ENCODE peak calls at places on chromosomes 6 and 20, in nine cellular contexts. J is suprapubic skin; L is testis; T is MM.1S; O is OCI-LY7; S is adrenal gland; D is heart left ventricle; H is trophoblast cell; M is CD8-positive, alpha-beta memory T cell. W is an unnamed sample.

GRCh38 chr6:48986803-48987202 is 476.2 kb downstream of the MMUT start:
- DNase-seq in J (no peak), L (no peak), T (peak; percentile 39), O (no peak), S (no peak), D (no peak), H (no peak), M (no peak), W (no peak)

GRCh38 chr6:137236581-137237355 is 17.6 kb upstream of the IFNGR1 start:
- DNase-seq in J (no peak), L (no peak), T (no peak), O (no peak), S (no peak), D (no peak), H (peak; percentile 78), M (no peak), W (no peak)

GRCh38 chr20:3660262-3661059 is 2.7 kb downstream of the GFRA4 start:
- DNase-seq in J (peak; percentile 55), L (no peak), T (no peak), O (no peak), S (no peak), D (no peak), H (no peak), M (no peak), W (no peak)

GRCh38 chr20:10547276-10548114 is 112.4 kb downstream of the SLX4IP start:
- DNase-seq in J (no peak), L (no peak), T (no peak), O (no peak), S (no peak), D (no peak), H (peak; percentile 29), M (no peak), W (no peak)

GRCh38 chr6:75377386-75377785 is 92.8 kb upstream of the TMEM30A start:
- DNase-seq in J (no peak), L (no peak), T (no peak), O (no peak), S (no peak), D (no peak), H (no peak), M (no peak), W (no peak)

GRCh38 chr20:17883592-17884317 is 84.8 kb downstream of the SNX5 start:
- DNase-seq in J (peak; percentile 18), L (no peak), T (no peak), O (no peak), S (no peak), D (no peak), H (no peak), M (no peak), W (no peak)

GRCh38 chr6:79413562-79414002 is 123.6 kb downstream of the LCA5 start:
- DNase-seq in J (no peak), L (no peak), T (no peak), O (no peak), S (no peak), D (no peak), H (peak; percentile 88), M (no peak), W (no peak)

GRCh38 chr20:54129350-54129749 is 44.4 kb downstream of the CYP24A1 start:
- DNase-seq in J (no peak), L (no peak), T (no peak), O (no peak), S (no peak), D (no peak), H (no peak), M (no peak), W (no peak)

GRCh38 chr6:150267686-150268561 is 100.9 kb upstream of the IYD start:
- DNase-seq in J (no peak), L (no peak), T (no peak), O (no peak), S (no peak), D (no peak), H (no peak), M (no peak), W (no peak)

GRCh38 chr6:85640806-85641205 is 1.9 kb downstream of the SYNCRIP start:
- DNase-seq in J (no peak), L (no peak), T (no peak), O (no peak), S (no peak), D (no peak), H (no peak), M (no peak), W (no peak)

GRCh38 chr6:108944058-108944457 is 95.8 kb downstream of the ARMC2 start:
- DNase-seq in J (no peak), L (no peak), T (no peak), O (peak; percentile 31), S (no peak), D (no peak), H (no peak), M (no peak), W (no peak)

GRCh38 chr20:63652192-63652980 is 838 bp downstream of the STMN3 start:
- DNase-seq in J (no peak), L (no peak), T (no peak), O (no peak), S (peak; percentile 46), D (no peak), H (no peak), M (no peak), W (no peak)

GRCh38 chr20:41654292-41654691 is 36.1 kb upstream of the CHD6 start:
- DNase-seq in J (no peak), L (no peak), T (no peak), O (no peak), S (no peak), D (no peak), H (no peak), M (no peak), W (peak; percentile 58)

GRCh38 chr6:100203391-100203790 is 209.4 kb upstream of the MCHR2 start:
- DNase-seq in J (no peak), L (no peak), T (no peak), O (no peak), S (no peak), D (no peak), H (peak; percentile 67), M (no peak), W (no peak)

DNA sequence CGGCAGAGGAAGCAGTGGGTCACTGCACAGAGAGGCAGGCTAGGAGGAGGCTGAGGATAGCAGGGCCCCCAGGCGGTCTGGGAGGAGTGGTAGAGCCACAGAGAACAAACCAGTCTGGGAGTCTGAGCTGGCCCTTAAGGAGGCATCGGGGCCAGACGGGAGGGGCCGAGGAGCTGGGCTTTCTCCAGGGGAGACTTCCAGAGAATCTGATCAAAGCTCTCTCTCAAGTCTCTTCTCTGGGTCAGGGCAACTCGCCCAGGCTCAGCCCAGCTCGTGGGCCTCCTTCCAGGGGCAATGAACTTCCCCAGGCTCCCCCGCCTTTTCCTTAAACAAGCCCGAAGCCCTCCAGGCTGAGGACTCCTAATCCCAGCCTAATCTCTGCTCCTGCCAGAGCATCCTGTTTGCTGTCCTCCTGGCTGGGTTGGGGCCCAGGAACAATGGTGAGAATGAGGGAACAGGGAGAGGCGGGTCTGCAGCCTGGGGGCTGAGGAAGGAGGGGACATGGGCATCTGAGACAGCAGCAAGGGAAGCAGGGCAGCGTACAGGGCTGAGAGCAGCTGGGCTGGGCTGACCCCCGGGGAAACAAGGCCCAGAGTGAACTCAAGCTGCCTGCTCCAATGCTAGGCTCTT is 173.6 kb downstream of the ANKRD60 start:
- DNase-seq in J (peak; percentile 72), L (peak; percentile 46), T (no peak), O (no peak), S (no peak), D (peak; percentile 22), H (no peak), M (no peak), W (no peak)
- H3K27ac ChIP-seq in J (peak overlapping the region; percentile 66), L (peak overlapping the region; percentile 41), T (no peak overlapping the region), O (no peak overlapping the region), S (no peak overlapping the region), D (no peak overlapping the region), H (no peak overlapping the region), M (no peak overlapping the region), W (no peak overlapping the region)

GRCh38 chr6:140979642-140980091 is 1153.1 kb upstream of the GJE1 start:
- DNase-seq in J (no peak), L (peak; percentile 70), T (no peak), O (no peak), S (no peak), D (peak; percentile 13), H (peak; percentile 46), M (no peak), W (no peak)
- H3K27ac ChIP-seq in J (peak overlapping the region; percentile 74), L (peak overlapping the region; percentile 74), T (no peak overlapping the region), O (no peak overlapping the region), S (no peak overlapping the region), D (peak overlapping the region; percentile 51), H (peak overlapping the region; percentile 31), M (no peak overlapping the region), W (no peak overlapping the region)

GRCh38 chr6:21750479-21751018 is 157.0 kb downstream of the SOX4 start:
- DNase-seq in J (no peak), L (no peak), T (no peak), O (no peak), S (no peak), D (no peak), H (no peak), M (no peak), W (no peak)

GRCh38 chr6:21748343-21749063 is 155.0 kb downstream of the SOX4 start:
- DNase-seq in J (no peak), L (no peak), T (no peak), O (peak; percentile 4), S (no peak), D (no peak), H (no peak), M (no peak), W (no peak)

GRCh38 chr6:21747441-21747840 is 153.9 kb downstream of the SOX4 start:
- DNase-seq in J (no peak), L (no peak), T (no peak), O (no peak), S (no peak), D (no peak), H (no peak), M (no peak), W (no peak)

GRCh38 chr6:21751608-21752007 is 158.1 kb downstream of the SOX4 start:
- DNase-seq in J (no peak), L (no peak), T (no peak), O (no peak), S (no peak), D (no peak), H (no peak), M (no peak), W (no peak)

GRCh38 chr6:21749754-21750153 is 156.2 kb downstream of the SOX4 start:
- DNase-seq in J (no peak), L (no peak), T (no peak), O (no peak), S (no peak), D (no peak), H (no peak), M (no peak), W (no peak)
- H3K27ac ChIP-seq in J (no peak overlapping the region), L (no peak overlapping the region), T (no peak overlapping the region), O (no peak overlapping the region), S (no peak overlapping the region), D (no peak overlapping the region), H (peak overlapping the region; percentile 67), M (no peak overlapping the region), W (no peak overlapping the region)

DNA sequence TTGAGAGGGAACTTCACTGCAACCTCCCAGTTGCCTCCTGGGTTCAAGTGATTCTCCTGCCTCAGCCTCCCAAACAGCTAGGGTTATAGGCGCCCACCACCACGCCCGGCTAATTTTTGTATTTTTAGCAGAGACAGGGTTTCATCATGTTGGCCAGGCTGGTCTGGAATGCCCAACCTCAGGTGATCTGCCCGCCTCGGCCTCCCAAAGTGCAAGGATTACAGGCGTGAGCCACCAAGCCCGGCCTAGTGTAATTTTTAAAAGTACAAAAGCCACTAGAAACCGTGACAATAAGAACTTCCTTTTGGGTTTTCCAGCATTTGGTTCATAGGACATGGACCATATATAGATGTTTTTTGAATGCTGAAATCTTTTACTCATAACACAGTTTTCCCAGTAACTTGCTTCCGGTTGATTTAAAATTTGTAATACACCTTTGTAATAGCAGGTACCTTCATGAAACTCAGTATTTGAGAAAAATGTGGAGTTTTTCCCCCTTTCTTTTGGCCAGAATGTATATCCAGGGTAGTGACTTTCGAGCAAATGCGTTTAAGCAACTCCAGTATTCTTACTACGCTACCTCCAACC is 477 bp downstream of the PXT1 start:
- DNase-seq in J (no peak), L (no peak), T (no peak), O (peak; percentile 12), S (no peak), D (no peak), H (peak; percentile 42), M (no peak), W (no peak)
- H3K27ac ChIP-seq in J (peak overlapping the region; percentile 99), L (peak overlapping the region; percentile 99), T (peak overlapping the region; percentile 82), O (peak overlapping the region; percentile 85), S (peak overlapping the region; percentile 98), D (peak overlapping the region; percentile 98), H (peak overlapping the region; percentile 82), M (peak overlapping the region; percentile 97), W (peak overlapping the region; percentile 95)